ENCODE peak calls at places on chromosomes 12 and 14, in five cellular contexts. T is T follicular helper cell; M is stromal cell of bone marrow; J is activated CD4-positive, alpha-beta T cell treated with anti-CD3 and anti-CD28 coated beads, Interleukin-2, amount 50 U/mL, for 48 hours; L is mucosa of descending colon. A is an unnamed sample.

GRCh38 chr14:59133202-59133601 is 55.3 kb upstream of the DAAM1 start:
- DNase-seq in J (no peak), M (no peak), L (no peak), T (no peak), A (no peak)

GRCh38 chr14:77565289-77566081 is 51.0 kb downstream of the SPTLC2 start:
- DNase-seq in T (no peak), J (no peak), L (no peak), M (no peak), A (no peak)

GRCh38 chr12:47274725-47275124 is 195.0 kb upstream of the AMIGO2 start:
- DNase-seq in J (no peak), T (no peak), L (no peak), M (no peak), A (no peak)

GRCh38 chr12:103495158-103495782 is 498 bp downstream of the C12orf42 start:
- DNase-seq in L (peak), T (peak), J (peak), M (no peak), A (peak)

GRCh38 chr12:12734561-12735071 is 17.4 kb downstream of the CDKN1B start:
- DNase-seq in T (no peak), M (no peak), J (no peak), L (no peak), A (no peak)

GRCh38 chr12:110109037-110109836 is 14.9 kb upstream of the IFT81 start:
- DNase-seq in T (no peak), M (peak), L (peak), J (no peak), A (peak)

GRCh38 chr12:131855521-131856142 is 27.4 kb downstream of the MMP17 start:
- DNase-seq in M (no peak), J (no peak), T (no peak), L (no peak), A (peak)

GRCh38 chr12:55686366-55687010 is 21.2 kb downstream of the ITGA7 start:
- DNase-seq in J (no peak), L (no peak), T (no peak), M (no peak), A (peak)

GRCh38 chr12:45235087-45236025 is 19.5 kb downstream of the ANO6 start:
- DNase-seq in T (no peak), M (no peak), L (no peak), J (no peak), A (no peak)